ENCODE peak calls at places on chromosomes 5 and 9, in eight cellular contexts. U is kidney, J is SJSA1, S is caudate nucleus, R is SK-N-SH, Q is PC-3, O is astrocyte, Y is A549. G is an unnamed sample.

GRCh38 chr5:169751490-169751889 is 114.4 kb downstream of the DOCK2 start:
- DNase-seq in O (no peak), J (no peak), Y (no peak), S (no peak), U (no peak), R (no peak), Q (no peak), G (no peak)

GRCh38 chr9:36140086-36141084 is 3.9 kb downstream of the GLIPR2 start:
- DNase-seq in Y (no peak), O (no peak), S (no peak), U (no peak), J (no peak), R (no peak), Q (no peak), G (no peak)

GRCh38 chr5:120454094-120454798 is 9.9 kb upstream of the PRR16 start:
- DNase-seq in J (peak), R (no peak), S (no peak), U (no peak), Y (no peak), Q (no peak), O (peak), G (no peak)

GRCh38 chr9:16247188-16247875 is 623.1 kb downstream of the BNC2 start:
- DNase-seq in Q (peak), O (peak), R (no peak), S (no peak), U (no peak), J (no peak), Y (peak), G (no peak)

GRCh38 chr5:131355972-131356528 is 92.2 kb downstream of the CDC42SE2 start:
- DNase-seq in Y (no peak), U (no peak), R (no peak), S (no peak), Q (no peak), J (no peak), O (peak), G (no peak)

GRCh38 chr5:72296251-72296650 is 23.8 kb downstream of the MRPS27 start:
- DNase-seq in Q (no peak), Y (no peak), J (no peak), S (no peak), O (no peak), R (no peak), U (no peak), G (no peak)

GRCh38 chr5:79956173-79956670 is 34.8 kb downstream of the MTX3 start:
- DNase-seq in O (peak), U (no peak), Q (peak), Y (peak), J (peak), R (no peak), S (no peak), G (no peak)

GRCh38 chr5:133993152-133993548 is 11.6 kb downstream of the VDAC1 start:
- DNase-seq in O (peak), S (no peak), J (no peak), Y (no peak), U (no peak), Q (peak), R (no peak), G (no peak)

GRCh38 chr9:68476889-68477288 is 63.8 kb downstream of the TMEM252 start:
- DNase-seq in Y (no peak), S (no peak), O (no peak), R (no peak), J (no peak), U (no peak), Q (no peak), G (no peak)

DNA sequence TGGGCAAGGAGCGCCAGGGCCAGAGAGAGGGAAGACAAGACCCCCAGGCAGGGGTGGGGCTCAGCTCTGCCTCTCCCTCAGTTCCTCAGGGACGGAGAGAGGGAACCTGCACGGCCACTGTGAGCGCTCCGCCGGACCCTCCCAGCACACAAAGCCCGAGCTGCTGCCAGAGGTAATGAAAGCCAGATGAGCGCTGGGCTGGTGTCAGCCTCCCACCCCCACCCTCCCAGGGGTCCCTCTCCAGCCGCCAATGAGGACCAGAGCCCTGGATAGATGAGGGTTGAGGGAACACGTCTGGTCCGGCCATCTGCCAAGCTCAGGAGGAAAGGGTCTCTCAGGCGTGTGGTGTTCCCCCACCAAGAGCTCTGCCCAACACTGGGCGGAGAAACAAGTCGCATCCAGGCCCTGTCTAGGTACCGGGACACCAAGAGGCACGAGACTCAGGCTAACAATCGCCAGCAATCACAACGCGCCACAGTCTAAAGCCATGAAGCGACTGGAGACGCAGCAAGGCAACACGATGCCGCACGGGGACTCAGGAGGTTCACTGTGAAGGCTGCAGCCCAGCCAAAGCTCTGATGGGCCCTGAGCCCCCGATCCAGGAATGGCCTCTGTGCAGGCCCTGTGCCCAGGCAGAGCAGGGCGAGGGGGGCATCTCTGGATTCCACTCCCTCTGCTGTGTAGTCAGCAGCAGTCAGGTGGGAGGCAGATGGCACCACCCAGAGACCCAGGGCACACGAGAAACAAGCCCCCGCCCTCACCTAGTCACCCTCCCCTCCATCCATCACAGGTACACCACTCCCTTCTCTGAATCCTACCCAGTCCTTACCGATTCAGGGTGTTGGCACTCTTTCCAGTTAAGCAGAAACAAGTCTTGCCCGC is 1.3 kb downstream of the RALGDS start:
- DNase-seq in R (peak), Q (peak), O (no peak), U (peak), Y (no peak), S (no peak), J (no peak), G (no peak)
- H3K27ac ChIP-seq in R (peak), Q (no peak), O (no peak), U (peak), Y (peak), S (peak), J (no peak), G (peak)

GRCh38 chr9:76691761-76692313 is 72.4 kb upstream of the PCA3 start:
- DNase-seq in Q (no peak), S (peak), J (no peak), O (no peak), U (no peak), R (no peak), Y (no peak), G (no peak)
- H3K27ac ChIP-seq in Q (no peak), S (peak), J (no peak), O (no peak), U (no peak), R (no peak), Y (no peak), G (peak)

DNA sequence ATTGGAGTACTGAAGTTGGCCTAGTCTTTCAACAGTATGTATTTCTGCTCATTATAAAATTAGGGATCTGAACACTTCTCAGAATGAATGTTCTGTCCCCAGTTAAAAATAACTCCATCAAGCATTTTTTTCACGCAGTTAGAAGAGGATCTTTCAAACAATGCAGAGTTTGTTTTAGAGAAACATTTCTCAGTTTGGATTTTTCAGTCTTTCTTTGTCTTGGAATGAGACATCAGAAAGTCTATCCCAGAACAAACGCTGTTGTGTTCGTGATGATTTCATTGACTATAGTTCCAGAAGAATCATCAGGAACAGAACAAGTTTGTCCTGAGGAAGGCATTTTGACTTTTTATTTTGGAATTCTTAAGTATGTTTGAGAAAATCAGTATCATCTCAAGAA is 218.7 kb downstream of the ARRDC3 start:
- DNase-seq in Y (no peak), S (no peak), O (no peak), U (no peak), R (no peak), Q (no peak), J (no peak), G (no peak)
- H3K27ac ChIP-seq in Y (no peak), S (peak), O (no peak), U (no peak), R (no peak), Q (peak), J (peak), G (peak)

GRCh38 chr5:108141676-108142075 is 240.2 kb downstream of the FBXL17 start:
- DNase-seq in S (no peak), J (no peak), Q (no peak), O (peak), R (no peak), Y (no peak), U (no peak), G (no peak)

GRCh38 chr5:108148715-108149139 is 233.2 kb downstream of the FBXL17 start:
- DNase-seq in R (peak), J (no peak), Q (peak), O (peak), S (no peak), U (no peak), Y (peak), G (no peak)

GRCh38 chr5:108143581-108143980 is 238.3 kb downstream of the FBXL17 start:
- DNase-seq in O (peak), S (no peak), R (no peak), Q (no peak), U (no peak), Y (no peak), J (no peak), G (no peak)

GRCh38 chr5:108146222-108146621 is 235.7 kb downstream of the FBXL17 start:
- DNase-seq in Y (no peak), R (no peak), S (no peak), J (no peak), O (no peak), Q (no peak), U (no peak), G (no peak)

DNA sequence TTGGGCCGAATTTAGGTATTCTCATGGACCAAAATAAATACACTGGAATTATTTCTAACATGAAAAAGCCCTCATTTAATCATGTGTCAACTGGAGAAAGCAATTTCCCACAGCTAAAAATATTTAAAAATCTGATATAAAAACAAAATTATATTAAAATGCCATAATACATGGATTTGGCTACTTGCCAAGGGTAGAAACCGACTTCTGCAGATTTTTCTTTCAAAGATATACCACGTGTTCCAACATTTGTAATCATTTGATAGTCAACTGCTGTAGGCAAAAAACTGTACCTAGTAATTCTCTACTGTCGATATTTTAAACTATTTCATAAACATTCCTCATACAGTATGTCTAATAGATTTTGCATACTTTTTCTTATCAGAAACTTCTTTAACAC is 237.6 kb downstream of the FBXL17 start:
- DNase-seq in J (no peak), Y (no peak), R (no peak), S (no peak), O (no peak), U (no peak), Q (no peak), G (no peak)
- H3K27ac ChIP-seq in J (no peak), Y (no peak), R (no peak), S (no peak), O (peak), U (no peak), Q (no peak), G (no peak)

DNA sequence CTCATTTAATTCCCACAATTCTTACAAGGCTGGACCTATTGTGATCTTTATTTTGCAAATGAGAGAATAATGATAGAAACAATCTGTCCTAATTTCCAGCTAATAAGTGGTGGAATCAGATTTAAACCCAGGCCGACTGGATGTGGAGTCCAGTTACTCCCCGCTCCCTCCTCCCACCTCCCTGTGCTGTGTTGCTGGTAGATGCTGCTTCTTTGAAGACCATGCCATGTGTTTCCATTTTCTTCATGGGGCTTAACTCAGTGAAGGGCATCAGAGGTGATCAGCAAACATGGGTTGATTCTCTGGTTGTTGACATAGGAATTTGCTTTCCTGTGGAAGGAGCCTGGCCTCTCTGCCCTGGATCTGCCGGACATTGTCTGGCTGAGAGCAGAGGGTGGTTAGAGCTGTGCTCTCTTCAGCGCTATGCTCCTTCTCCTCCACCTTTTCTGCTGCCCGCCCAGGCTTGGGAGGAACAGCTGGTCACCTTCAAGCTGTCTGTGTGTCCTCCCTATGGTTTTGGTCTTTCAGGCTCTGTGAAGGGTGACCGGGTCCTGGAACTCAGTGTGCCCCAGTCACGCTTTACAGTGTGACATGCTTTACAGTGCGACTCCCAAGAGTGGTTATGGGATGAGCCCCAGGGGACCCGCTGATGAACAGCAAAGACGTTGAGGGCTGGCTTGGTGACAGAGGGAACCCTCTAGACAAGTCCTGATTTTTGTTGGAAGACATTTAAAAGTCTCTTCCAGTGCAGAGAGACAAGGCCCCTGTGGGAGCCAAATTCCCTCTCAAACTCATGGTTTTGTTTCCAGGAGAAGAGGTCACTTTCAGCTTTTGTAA is 68.4 kb upstream of the RPS23 start:
- DNase-seq in R (no peak), U (peak), S (no peak), Y (no peak), O (no peak), Q (no peak), J (no peak), G (no peak)
- H3K27ac ChIP-seq in R (no peak), U (peak), S (peak), Y (no peak), O (peak), Q (no peak), J (peak), G (peak)

GRCh38 chr5:115168829-115169391 is 798 bp downstream of the TRIM36 start:
- DNase-seq in O (no peak), Y (no peak), S (no peak), Q (no peak), J (no peak), U (no peak), R (peak), G (no peak)
- H3K27ac ChIP-seq in O (no peak), Y (peak), S (peak), Q (no peak), J (no peak), U (no peak), R (peak), G (peak)

DNA sequence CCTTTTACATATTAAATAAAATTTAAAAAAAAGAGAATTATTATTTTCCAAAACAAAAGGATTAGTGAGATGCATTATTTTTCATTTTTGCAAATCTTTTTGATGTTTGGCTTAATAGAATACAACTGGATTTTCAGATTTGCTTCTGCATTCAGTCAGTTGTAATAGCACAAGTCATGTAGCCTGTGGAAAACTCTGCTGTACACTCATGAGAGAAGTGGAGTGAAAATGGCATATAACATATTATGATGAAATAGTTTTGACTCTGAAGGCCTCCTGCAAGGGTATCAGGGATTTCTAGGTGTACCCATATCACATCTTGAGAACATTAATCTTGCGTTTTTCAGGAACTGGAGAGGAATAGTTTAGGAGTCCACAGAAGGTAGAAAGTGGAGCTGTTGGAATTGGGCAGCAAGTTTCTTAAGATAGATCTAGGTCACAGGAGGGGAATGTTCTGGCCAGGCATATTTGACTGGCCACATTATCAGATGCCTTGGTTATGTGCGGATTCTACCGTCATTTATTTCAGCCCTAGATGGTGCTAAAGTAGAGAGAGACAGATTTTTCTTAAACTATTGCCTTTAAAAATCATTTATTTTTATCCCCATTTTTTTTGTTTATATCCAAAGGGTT is 16.4 kb downstream of the LNPEP start:
- DNase-seq in J (no peak), Q (no peak), Y (no peak), R (no peak), S (no peak), O (no peak), U (no peak), G (no peak)
- H3K27ac ChIP-seq in J (no peak), Q (no peak), Y (no peak), R (no peak), S (no peak), O (no peak), U (peak), G (no peak)